ENCODE peak calls at places on chromosomes 3 and 15, in seven cellular contexts. One of them, this sample, is unnamed.

GRCh38 chr3:56919137-56919796 is 117.5 kb upstream of the ARHGEF3 start:
- DNase-seq in Daoy: no peak
- DNase-seq in GM04504: no peak
- DNase-seq in lung: no peak
- DNase-seq in DMS 273 treated with DMSO at 0.1 percent for 48 hours: no peak
- DNase-seq in fibroblast of pulmonary artery: no peak
- DNase-seq in H1: no peak
- DNase-seq in this sample: no peak

GRCh38 chr15:71066983-71067382 is 48.3 kb upstream of the THSD4 start:
- DNase-seq in Daoy: no peak
- DNase-seq in GM04504: no peak
- DNase-seq in lung: no peak
- DNase-seq in DMS 273 treated with DMSO at 0.1 percent for 48 hours: no peak
- DNase-seq in fibroblast of pulmonary artery: peak; percentile 92
- DNase-seq in H1: no peak
- DNase-seq in this sample: peak; percentile 57

GRCh38 chr15:90882781-90883525 is 1.4 kb upstream of the FES start:
- DNase-seq in Daoy: no peak
- DNase-seq in GM04504: no peak
- DNase-seq in lung: no peak
- DNase-seq in DMS 273 treated with DMSO at 0.1 percent for 48 hours: no peak
- DNase-seq in fibroblast of pulmonary artery: no peak
- DNase-seq in H1: no peak
- DNase-seq in this sample: no peak

GRCh38 chr15:95405447-95405846 is 925.1 kb upstream of the NR2F2 start:
- DNase-seq in Daoy: no peak
- DNase-seq in GM04504: no peak
- DNase-seq in lung: no peak
- DNase-seq in DMS 273 treated with DMSO at 0.1 percent for 48 hours: no peak
- DNase-seq in fibroblast of pulmonary artery: peak; percentile 54
- DNase-seq in H1: no peak
- DNase-seq in this sample: peak; percentile 71

GRCh38 chr15:34239151-34239761 is 14.4 kb downstream of the EMC4 start:
- DNase-seq in Daoy: peak; percentile 89
- DNase-seq in GM04504: peak; percentile 73
- DNase-seq in lung: no peak
- DNase-seq in DMS 273 treated with DMSO at 0.1 percent for 48 hours: no peak
- DNase-seq in fibroblast of pulmonary artery: peak; percentile 79
- DNase-seq in H1: no peak
- DNase-seq in this sample: peak; percentile 84

GRCh38 chr3:24454862-24455261 is 39.8 kb downstream of the THRB start:
- DNase-seq in Daoy: no peak
- DNase-seq in GM04504: no peak
- DNase-seq in lung: no peak
- DNase-seq in DMS 273 treated with DMSO at 0.1 percent for 48 hours: no peak
- DNase-seq in fibroblast of pulmonary artery: no peak
- DNase-seq in H1: no peak
- DNase-seq in this sample: no peak

GRCh38 chr3:56980798-56981390 is 79.6 kb upstream of the SPATA12 start:
- DNase-seq in Daoy: peak; percentile 92
- DNase-seq in GM04504: peak; percentile 97
- DNase-seq in lung: peak; percentile 50
- DNase-seq in DMS 273 treated with DMSO at 0.1 percent for 48 hours: no peak
- DNase-seq in fibroblast of pulmonary artery: peak; percentile 100
- DNase-seq in H1: no peak
- DNase-seq in this sample: peak; percentile 99

GRCh38 chr3:128426128-128426921 is 40.4 kb downstream of the DNAJB8 start:
- DNase-seq in Daoy: peak; percentile 61
- DNase-seq in GM04504: peak; percentile 7
- DNase-seq in lung: no peak
- DNase-seq in DMS 273 treated with DMSO at 0.1 percent for 48 hours: no peak
- DNase-seq in fibroblast of pulmonary artery: peak; percentile 23
- DNase-seq in H1: no peak
- DNase-seq in this sample: no peak

GRCh38 chr15:69784808-69785550 is 312.7 kb downstream of the TLE3 start:
- DNase-seq in Daoy: peak; percentile 67
- DNase-seq in GM04504: peak; percentile 21
- DNase-seq in lung: no peak
- DNase-seq in DMS 273 treated with DMSO at 0.1 percent for 48 hours: no peak
- DNase-seq in fibroblast of pulmonary artery: no peak
- DNase-seq in H1: no peak
- DNase-seq in this sample: peak; percentile 34

GRCh38 chr3:127192576-127193232 is at the start of gene PRR23E:
- DNase-seq in Daoy: no peak
- DNase-seq in GM04504: no peak
- DNase-seq in lung: peak; percentile 17
- DNase-seq in DMS 273 treated with DMSO at 0.1 percent for 48 hours: no peak
- DNase-seq in fibroblast of pulmonary artery: no peak
- DNase-seq in H1: no peak
- DNase-seq in this sample: no peak

GRCh38 chr3:78832785-78833204 is 935.0 kb downstream of the ROBO1 start:
- DNase-seq in Daoy: no peak
- DNase-seq in GM04504: no peak
- DNase-seq in lung: no peak
- DNase-seq in DMS 273 treated with DMSO at 0.1 percent for 48 hours: no peak
- DNase-seq in fibroblast of pulmonary artery: no peak
- DNase-seq in H1: no peak
- DNase-seq in this sample: no peak

GRCh38 chr3:142029052-142029642 is 120.2 kb downstream of the TFDP2 start:
- DNase-seq in Daoy: no peak
- DNase-seq in GM04504: no peak
- DNase-seq in lung: no peak
- DNase-seq in DMS 273 treated with DMSO at 0.1 percent for 48 hours: no peak
- DNase-seq in fibroblast of pulmonary artery: no peak
- DNase-seq in H1: no peak
- DNase-seq in this sample: no peak

GRCh38 chr3:80331768-80332167 is 564.0 kb upstream of the ROBO1 start:
- DNase-seq in Daoy: no peak
- DNase-seq in GM04504: no peak
- DNase-seq in lung: no peak
- DNase-seq in DMS 273 treated with DMSO at 0.1 percent for 48 hours: peak; percentile 2
- DNase-seq in fibroblast of pulmonary artery: no peak
- DNase-seq in H1: no peak
- DNase-seq in this sample: no peak

GRCh38 chr3:158105124-158105709 is 1.0 kb downstream of the SHOX2 start:
- DNase-seq in Daoy: peak; percentile 56
- DNase-seq in GM04504: no peak
- DNase-seq in lung: no peak
- DNase-seq in DMS 273 treated with DMSO at 0.1 percent for 48 hours: no peak
- DNase-seq in fibroblast of pulmonary artery: no peak
- DNase-seq in H1: no peak
- DNase-seq in this sample: no peak

GRCh38 chr3:25661694-25662455 is 2.8 kb downstream of the TOP2B start:
- DNase-seq in Daoy: no peak
- DNase-seq in GM04504: no peak
- DNase-seq in lung: no peak
- DNase-seq in DMS 273 treated with DMSO at 0.1 percent for 48 hours: no peak
- DNase-seq in fibroblast of pulmonary artery: no peak
- DNase-seq in H1: no peak
- DNase-seq in this sample: no peak

This sample was measured in brain microvascular endothelial cell.